ENCODE peak calls at places on chromosomes 4 and X, in nine cellular contexts. A is psoas muscle, C is heart left ventricle, R is H9, Z is PC-3, E is heart right ventricle, P is esophagus squamous epithelium, Q is tibial artery, X is ovary. O is an unnamed sample.

GRCh38 chrX:130531066-130531465 is 129.3 kb downstream of the RBMX2 start:
- DNase-seq in X (no peak), Z (no peak), Q (no peak), R (no peak), P (no peak), A (no peak), E (no peak), C (no peak), O (no peak)

GRCh38 chr4:1364748-1365147 is 17.7 kb downstream of the UVSSA start:
- DNase-seq in X (no peak), P (no peak), C (peak; percentile 13), E (no peak), Q (no peak), R (no peak), Z (no peak), A (no peak), O (no peak)

GRCh38 chr4:17941731-17942130 is 79.8 kb downstream of the LCORL start:
- DNase-seq in P (no peak), R (no peak), A (no peak), E (no peak), X (no peak), Z (peak; percentile 1), Q (no peak), C (no peak), O (no peak)

GRCh38 chr4:88138561-88138960 is 19.9 kb downstream of the ABCG2 start:
- DNase-seq in C (no peak), X (no peak), Q (no peak), A (no peak), E (no peak), Z (peak; percentile 76), R (no peak), P (no peak), O (no peak)

GRCh38 chrX:68989865-68990606 is 161.2 kb downstream of the EFNB1 start:
- DNase-seq in R (peak; percentile 83), C (peak; percentile 47), Z (no peak), E (peak; percentile 25), P (no peak), A (no peak), Q (no peak), X (peak; percentile 43), O (peak; percentile 76)

GRCh38 chrX:55057691-55058249 is 17.1 kb upstream of the PAGE2B start:
- DNase-seq in P (no peak), E (no peak), R (no peak), C (no peak), Q (no peak), Z (peak; percentile 61), A (no peak), X (no peak), O (no peak)

GRCh38 chr4:71941001-71941400 is 90.8 kb upstream of the NPFFR2 start:
- DNase-seq in E (no peak), A (no peak), X (no peak), P (no peak), Q (no peak), Z (peak; percentile 64), C (no peak), R (peak; percentile 55), O (no peak)

GRCh38 chr4:168848977-168849687 is 160.9 kb downstream of the CBR4 start:
- DNase-seq in Q (no peak), P (no peak), C (no peak), R (no peak), A (no peak), X (no peak), E (no peak), Z (no peak), O (no peak)

GRCh38 chr4:120964596-120964995 is 42.1 kb upstream of the PRDM5 start:
- DNase-seq in Z (no peak), X (no peak), C (no peak), P (no peak), A (no peak), E (no peak), R (no peak), Q (no peak), O (no peak)

GRCh38 chr4:59936566-59936965 is 1263.6 kb upstream of the ADGRL3 start:
- DNase-seq in R (no peak), X (no peak), Z (peak; percentile 39), A (no peak), Q (no peak), P (no peak), E (no peak), C (no peak), O (no peak)

GRCh38 chrX:24190500-24191156 is 41.1 kb downstream of the ZFX start:
- DNase-seq in C (no peak), R (no peak), X (no peak), P (no peak), Q (no peak), A (no peak), E (no peak), Z (no peak), O (peak; percentile 10)

GRCh38 chr4:183636923-183637322 is 22.1 kb downstream of the RWDD4 start:
- DNase-seq in E (no peak), Z (peak; percentile 49), Q (no peak), R (no peak), C (no peak), X (no peak), A (no peak), P (no peak), O (no peak)

GRCh38 chr4:28435346-28435745 is 1574.7 kb downstream of the STIM2 start:
- DNase-seq in C (no peak), X (no peak), Z (peak; percentile 24), Q (no peak), P (no peak), R (no peak), E (no peak), A (no peak), O (no peak)

GRCh38 chr4:28432348-28433025 is 1571.8 kb downstream of the STIM2 start:
- DNase-seq in P (no peak), X (no peak), E (no peak), R (no peak), Q (no peak), C (no peak), A (no peak), Z (no peak), O (no peak)

DNA sequence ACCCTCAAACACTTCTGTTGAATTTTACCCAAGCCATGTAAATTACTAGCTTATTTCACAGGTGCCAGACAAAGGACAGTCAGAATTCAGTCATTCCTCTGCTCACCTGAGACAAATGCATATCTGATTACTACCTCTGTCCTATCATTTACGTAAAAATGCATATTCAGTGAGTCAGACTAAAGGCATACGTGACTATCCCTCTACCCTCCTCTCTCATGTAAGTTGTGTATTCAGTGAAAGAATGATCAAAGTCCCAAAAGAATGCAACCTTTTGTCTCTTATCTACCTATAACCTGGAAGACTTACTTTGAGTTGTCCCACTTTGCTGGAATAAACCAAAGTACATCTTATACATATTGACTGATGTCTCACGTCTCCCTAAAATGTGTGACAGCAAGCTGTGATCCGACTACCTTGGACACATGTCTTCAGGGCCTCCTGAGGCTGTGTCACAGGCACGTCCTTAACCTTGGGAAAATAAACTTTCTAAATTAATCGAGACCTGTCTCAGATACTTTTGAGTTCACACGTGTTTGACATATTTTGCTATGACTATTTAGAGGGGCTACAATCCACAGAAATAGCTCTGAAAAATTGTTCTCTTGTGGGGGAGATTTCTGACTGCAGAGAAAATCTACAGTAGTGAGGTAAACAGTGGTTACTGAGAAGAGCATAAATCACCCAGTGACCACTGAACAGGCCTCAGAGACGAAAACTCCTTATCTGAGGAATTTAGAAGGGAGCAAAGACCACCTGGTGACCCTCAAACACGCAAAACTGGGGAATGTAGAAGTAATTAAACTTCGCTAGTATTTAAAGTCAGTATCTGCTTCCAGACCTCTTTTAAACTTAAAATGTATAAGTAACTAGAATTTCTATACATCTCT is 1575.8 kb downstream of the STIM2 start:
- DNase-seq in R (no peak), Q (no peak), E (no peak), C (no peak), A (no peak), X (no peak), Z (peak; percentile 88), P (no peak), O (no peak)
- H3K4me1 ChIP-seq in R (peaks cover 5% of the 10 kb centered on the region), Q (no peaks in the 10 kb centered on the region), E (no peaks in the 10 kb centered on the region), C (no peaks in the 10 kb centered on the region), A (no peaks in the 10 kb centered on the region), X (no peaks in the 10 kb centered on the region), Z (peaks cover 35% of the 10 kb centered on the region), P (no peaks in the 10 kb centered on the region), O (no peaks in the 10 kb centered on the region)

GRCh38 chrX:143669395-143669794 is 33.5 kb upstream of the SLITRK4 start:
- DNase-seq in Z (peak; percentile 53), E (no peak), R (no peak), Q (no peak), P (no peak), A (no peak), C (no peak), X (no peak), O (no peak)
- TF ChIP-seq CTCF in Z (peak; percentile 62), E (peak; percentile 11), R (peak; percentile 46), Q (no peak), P (no peak), A (no peak), C (no peak), X (no peak), O (no peak)

GRCh38 chrX:38861489-38861888 is 60.2 kb downstream of the MID1IP1 start:
- DNase-seq in R (no peak), C (no peak), P (no peak), Q (no peak), Z (no peak), A (no peak), X (no peak), E (no peak), O (no peak)

GRCh38 chrX:38859602-38860001 is 58.3 kb downstream of the MID1IP1 start:
- DNase-seq in X (no peak), Q (no peak), C (no peak), A (no peak), R (no peak), E (no peak), P (no peak), Z (no peak), O (no peak)

GRCh38 chrX:38860106-38861013 is 59.1 kb downstream of the MID1IP1 start:
- DNase-seq in C (no peak), Q (no peak), R (no peak), X (no peak), P (no peak), A (no peak), E (no peak), Z (no peak), O (no peak)

GRCh38 chrX:38862100-38862499 is 60.8 kb downstream of the MID1IP1 start:
- DNase-seq in P (no peak), X (no peak), A (no peak), E (no peak), R (no peak), Q (no peak), C (no peak), Z (no peak), O (no peak)

DNA sequence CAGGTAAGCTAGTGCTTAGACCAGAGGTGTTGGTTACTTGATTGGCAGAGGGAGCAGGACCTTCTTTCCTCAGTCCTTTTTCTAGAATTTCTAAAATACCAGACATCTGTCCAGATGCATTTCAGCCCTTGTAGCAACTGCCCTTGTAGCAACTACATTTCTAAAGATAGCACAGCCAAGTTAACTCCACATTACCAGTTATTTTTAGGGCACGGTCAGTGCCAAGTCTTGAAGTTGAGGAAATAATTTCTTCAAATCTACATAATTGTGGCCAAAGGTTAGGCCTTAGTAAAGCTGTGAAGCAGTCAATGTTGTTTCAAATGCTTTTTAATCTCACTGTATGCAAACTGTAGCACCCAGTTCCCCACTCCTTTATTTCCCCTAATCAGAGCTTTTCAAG is 62.9 kb downstream of the MID1IP1 start:
- DNase-seq in E (no peak), Z (no peak), P (no peak), Q (no peak), A (no peak), X (no peak), R (no peak), C (no peak), O (no peak)
- H3K27ac ChIP-seq in E (peak overlapping the region; percentile 49), Z (no peak overlapping the region), P (no peak overlapping the region), Q (no peak overlapping the region), A (peak overlapping the region; percentile 61), X (no peak overlapping the region), R (no peak overlapping the region), C (no peak overlapping the region), O (no peak overlapping the region)

GRCh38 chr4:56435001-56435747 is at the start of gene PPAT:
- DNase-seq in E (peak; percentile 98), X (peak; percentile 96), Z (peak; percentile 99), C (peak; percentile 98), A (peak; percentile 98), P (peak; percentile 94), Q (peak; percentile 99), R (peak; percentile 98), O (peak; percentile 98)
- H3K4me1 ChIP-seq in E (peaks cover 21% of the 10 kb centered on the region), X (peaks cover 3% of the 10 kb centered on the region), Z (peaks cover 34% of the 10 kb centered on the region), C (no peaks in the 10 kb centered on the region), A (peaks cover 12% of the 10 kb centered on the region), P (no peaks in the 10 kb centered on the region), Q (peaks cover 10% of the 10 kb centered on the region), R (no peaks in the 10 kb centered on the region), O (peaks cover 8% of the 10 kb centered on the region)

O was measured in pancreas.